ENCODE peak calls at places on chromosomes 4 and X, in six cellular contexts. One of them, this sample, is unnamed.
A peak's percentile ranks its signal among the peaks of the same experiment; 100 is the strongest.

GRCh38 chrX:2410279-2411020 is 90.3 kb downstream of the DHRSX start:
- DNase-seq in fibroblast of mammary gland: no peak
- DNase-seq in bronchial epithelial cell: peak; percentile 31
- DNase-seq in right cardiac atrium: no peak
- DNase-seq in CD4-positive, CD25-positive, alpha-beta regulatory T cell: no peak
- DNase-seq in skeletal muscle cell: no peak
- DNase-seq in this sample: no peak

GRCh38 chrX:13078739-13079444 is 34.5 kb upstream of the FAM9C start:
- DNase-seq in CD4-positive, CD25-positive, alpha-beta regulatory T cell: no peak
- DNase-seq in right cardiac atrium: peak; percentile 69
- DNase-seq in skeletal muscle cell: peak; percentile 78
- DNase-seq in fibroblast of mammary gland: peak; percentile 90
- DNase-seq in bronchial epithelial cell: no peak
- DNase-seq in this sample: peak; percentile 68

GRCh38 chr4:84279678-84280077 is 219.4 kb downstream of the NKX6-1 start:
- DNase-seq in bronchial epithelial cell: peak; percentile 3
- DNase-seq in skeletal muscle cell: no peak
- DNase-seq in CD4-positive, CD25-positive, alpha-beta regulatory T cell: no peak
- DNase-seq in right cardiac atrium: no peak
- DNase-seq in fibroblast of mammary gland: no peak
- DNase-seq in this sample: no peak

GRCh38 chr4:147707892-147708672 is 23.8 kb upstream of the ARHGAP10 start:
- DNase-seq in right cardiac atrium: no peak
- DNase-seq in bronchial epithelial cell: peak; percentile 56
- DNase-seq in skeletal muscle cell: no peak
- DNase-seq in fibroblast of mammary gland: peak; percentile 63
- DNase-seq in CD4-positive, CD25-positive, alpha-beta regulatory T cell: peak; percentile 56
- DNase-seq in this sample: no peak

GRCh38 chr4:76494243-76494642 is 59.2 kb downstream of the SHROOM3 start:
- DNase-seq in bronchial epithelial cell: no peak
- DNase-seq in right cardiac atrium: no peak
- DNase-seq in fibroblast of mammary gland: no peak
- DNase-seq in skeletal muscle cell: no peak
- DNase-seq in CD4-positive, CD25-positive, alpha-beta regulatory T cell: no peak
- DNase-seq in this sample: no peak

GRCh38 chrX:8323356-8323755 is 141.3 kb upstream of the VCX3B start:
- DNase-seq in CD4-positive, CD25-positive, alpha-beta regulatory T cell: no peak
- DNase-seq in right cardiac atrium: no peak
- DNase-seq in bronchial epithelial cell: no peak
- DNase-seq in fibroblast of mammary gland: no peak
- DNase-seq in skeletal muscle cell: no peak
- DNase-seq in this sample: no peak

GRCh38 chr4:121711263-121712000 is 14.7 kb upstream of the ANXA5 start:
- DNase-seq in CD4-positive, CD25-positive, alpha-beta regulatory T cell: no peak
- DNase-seq in skeletal muscle cell: peak; percentile 98
- DNase-seq in fibroblast of mammary gland: peak; percentile 95
- DNase-seq in right cardiac atrium: peak; percentile 93
- DNase-seq in bronchial epithelial cell: peak; percentile 84
- DNase-seq in this sample: peak; percentile 81

GRCh38 chrX:44569122-44569521 is 26.5 kb upstream of the FUNDC1 start:
- DNase-seq in right cardiac atrium: no peak
- DNase-seq in bronchial epithelial cell: no peak
- DNase-seq in fibroblast of mammary gland: peak; percentile 20
- DNase-seq in skeletal muscle cell: no peak
- DNase-seq in CD4-positive, CD25-positive, alpha-beta regulatory T cell: no peak
- DNase-seq in this sample: no peak

GRCh38 chr4:177251237-177251636 is 58.4 kb upstream of the NEIL3 start:
- DNase-seq in fibroblast of mammary gland: no peak
- DNase-seq in right cardiac atrium: no peak
- DNase-seq in skeletal muscle cell: no peak
- DNase-seq in bronchial epithelial cell: no peak
- DNase-seq in CD4-positive, CD25-positive, alpha-beta regulatory T cell: peak; percentile 83
- DNase-seq in this sample: no peak

GRCh38 chr4:172619798-172620197 is 548.8 kb upstream of the GALNT7 start:
- DNase-seq in CD4-positive, CD25-positive, alpha-beta regulatory T cell: no peak
- DNase-seq in skeletal muscle cell: no peak
- DNase-seq in bronchial epithelial cell: no peak
- DNase-seq in right cardiac atrium: no peak
- DNase-seq in fibroblast of mammary gland: no peak
- DNase-seq in this sample: no peak

DNA sequence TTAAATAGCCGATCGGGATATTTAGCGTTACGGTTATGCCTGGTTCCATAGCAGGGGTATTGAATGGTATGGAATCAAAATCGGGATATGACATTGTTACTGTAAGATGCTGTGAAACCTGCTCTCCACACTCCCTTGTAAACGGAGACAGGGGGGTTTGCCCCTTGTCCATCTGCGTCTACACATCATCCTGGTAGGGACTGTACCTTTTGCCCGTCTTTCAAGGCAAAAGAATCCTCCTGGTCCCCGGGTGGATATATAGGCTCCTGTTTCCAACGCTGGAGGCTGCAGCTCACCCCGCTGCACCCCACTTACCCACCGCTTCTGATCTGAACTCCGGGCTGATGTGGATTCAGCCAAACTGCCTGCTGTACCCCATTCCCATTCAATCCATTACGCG is 189.1 kb downstream of the SHOX start:
- DNase-seq in bronchial epithelial cell: no peak
- DNase-seq in CD4-positive, CD25-positive, alpha-beta regulatory T cell: no peak
- DNase-seq in skeletal muscle cell: no peak
- DNase-seq in right cardiac atrium: no peak
- DNase-seq in fibroblast of mammary gland: no peak
- DNase-seq in this sample: no peak
- H3K4me3 ChIP-seq in bronchial epithelial cell: no peak overlapping the region
- H3K4me3 ChIP-seq in CD4-positive, CD25-positive, alpha-beta regulatory T cell: no peak overlapping the region
- H3K4me3 ChIP-seq in skeletal muscle cell: no peak overlapping the region
- H3K4me3 ChIP-seq in right cardiac atrium: no peak overlapping the region
- H3K4me3 ChIP-seq in fibroblast of mammary gland: no peak overlapping the region
- H3K4me3 ChIP-seq in this sample: no peak overlapping the region

DNA sequence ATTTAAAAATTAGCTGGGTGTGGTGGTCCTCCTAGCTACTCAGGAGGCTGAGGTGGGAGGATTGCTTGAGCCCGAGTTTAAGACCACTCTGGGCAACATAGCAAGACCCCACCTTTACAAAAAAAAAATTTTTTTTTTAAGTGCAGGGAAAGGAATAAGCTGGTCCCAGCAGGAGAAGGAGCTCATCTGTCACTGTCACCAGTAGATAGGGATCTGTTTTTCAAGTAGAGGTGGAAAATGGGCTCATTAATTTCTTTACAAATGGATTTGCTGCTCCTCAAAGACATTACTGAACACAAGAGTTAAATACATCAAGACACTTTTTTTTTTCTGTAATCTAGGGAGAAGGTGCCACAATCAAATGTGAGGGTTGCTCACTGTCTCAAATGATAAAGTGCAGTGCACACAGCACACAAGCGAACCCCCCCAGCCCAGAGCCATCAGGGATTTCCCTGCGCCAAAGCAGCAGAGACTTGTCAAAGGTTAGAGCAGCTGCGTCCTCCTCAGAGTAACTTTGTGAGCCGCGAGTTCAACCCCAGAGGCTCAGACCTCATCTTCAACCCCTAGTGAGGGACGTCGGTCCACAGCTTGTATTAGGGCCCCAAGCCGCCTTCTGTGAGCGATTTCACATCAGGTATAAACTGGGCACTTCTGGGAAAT is 14.3 kb upstream of the MTNR1A start:
- DNase-seq in fibroblast of mammary gland: no peak
- DNase-seq in skeletal muscle cell: no peak
- DNase-seq in bronchial epithelial cell: no peak
- DNase-seq in CD4-positive, CD25-positive, alpha-beta regulatory T cell: no peak
- DNase-seq in right cardiac atrium: no peak
- DNase-seq in this sample: no peak
- H3K4me3 ChIP-seq in fibroblast of mammary gland: peak overlapping the region; percentile 10
- H3K4me3 ChIP-seq in skeletal muscle cell: peak overlapping the region; percentile 33
- H3K4me3 ChIP-seq in bronchial epithelial cell: no peak overlapping the region
- H3K4me3 ChIP-seq in CD4-positive, CD25-positive, alpha-beta regulatory T cell: no peak overlapping the region
- H3K4me3 ChIP-seq in right cardiac atrium: peak overlapping the region; percentile 33
- H3K4me3 ChIP-seq in this sample: no peak overlapping the region

GRCh38 chrX:102768984-102769761 is 48.6 kb downstream of the GPRASP3 start:
- DNase-seq in fibroblast of mammary gland: peak; percentile 90
- DNase-seq in skeletal muscle cell: peak; percentile 39
- DNase-seq in CD4-positive, CD25-positive, alpha-beta regulatory T cell: peak; percentile 89
- DNase-seq in bronchial epithelial cell: peak; percentile 79
- DNase-seq in right cardiac atrium: peak; percentile 79
- DNase-seq in this sample: no peak
- H3K4me3 ChIP-seq in fibroblast of mammary gland: peak overlapping the region; percentile 75
- H3K4me3 ChIP-seq in skeletal muscle cell: peak overlapping the region; percentile 68
- H3K4me3 ChIP-seq in CD4-positive, CD25-positive, alpha-beta regulatory T cell: peak overlapping the region; percentile 88
- H3K4me3 ChIP-seq in bronchial epithelial cell: peak overlapping the region; percentile 68
- H3K4me3 ChIP-seq in right cardiac atrium: peak overlapping the region; percentile 83
- H3K4me3 ChIP-seq in this sample: peak overlapping the region; percentile 71

GRCh38 chr4:123506311-123506685 is 109.7 kb downstream of the SPRY1 start:
- DNase-seq in bronchial epithelial cell: no peak
- DNase-seq in skeletal muscle cell: no peak
- DNase-seq in right cardiac atrium: no peak
- DNase-seq in fibroblast of mammary gland: no peak
- DNase-seq in CD4-positive, CD25-positive, alpha-beta regulatory T cell: no peak
- DNase-seq in this sample: no peak
- H3K4me3 ChIP-seq in bronchial epithelial cell: peak overlapping the region; percentile 56
- H3K4me3 ChIP-seq in skeletal muscle cell: peak overlapping the region; percentile 57
- H3K4me3 ChIP-seq in right cardiac atrium: peak overlapping the region; percentile 66
- H3K4me3 ChIP-seq in fibroblast of mammary gland: peak overlapping the region; percentile 62
- H3K4me3 ChIP-seq in CD4-positive, CD25-positive, alpha-beta regulatory T cell: no peak overlapping the region
- H3K4me3 ChIP-seq in this sample: no peak overlapping the region

DNA sequence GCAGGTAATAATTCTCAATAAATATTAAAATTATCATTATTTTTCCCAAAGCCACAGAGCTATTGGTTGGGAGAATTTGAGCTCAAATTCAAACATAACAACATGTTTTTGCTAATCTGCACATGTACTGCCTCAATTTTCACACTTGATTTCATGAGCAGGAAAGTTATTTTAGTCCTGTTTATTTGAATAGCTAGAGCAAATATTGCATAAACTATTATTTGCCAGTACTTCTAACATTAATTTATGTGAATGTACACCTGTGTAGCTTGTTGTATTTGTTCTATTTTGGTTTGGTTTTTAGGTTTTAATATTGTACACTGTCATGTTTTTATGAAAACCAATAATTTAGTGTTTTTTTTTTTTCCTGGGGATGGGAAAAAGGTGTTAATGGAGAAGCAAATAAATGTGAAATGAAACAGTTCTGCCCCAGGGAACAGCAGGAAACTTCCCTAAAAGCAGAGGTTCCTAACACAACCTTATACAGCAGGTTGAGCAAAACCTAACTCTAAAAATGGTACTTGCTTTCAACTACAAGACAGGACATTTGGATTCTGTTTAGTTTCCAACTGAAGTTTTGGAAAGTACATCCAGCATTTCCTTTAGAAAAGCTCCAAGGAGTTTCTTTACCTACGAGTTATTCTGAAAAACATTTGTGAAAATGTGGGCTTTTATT is 99.4 kb downstream of the SYNPO2 start:
- DNase-seq in right cardiac atrium: no peak
- DNase-seq in skeletal muscle cell: no peak
- DNase-seq in CD4-positive, CD25-positive, alpha-beta regulatory T cell: no peak
- DNase-seq in fibroblast of mammary gland: no peak
- DNase-seq in bronchial epithelial cell: no peak
- DNase-seq in this sample: no peak
- H3K4me3 ChIP-seq in right cardiac atrium: no peak overlapping the region
- H3K4me3 ChIP-seq in skeletal muscle cell: no peak overlapping the region
- H3K4me3 ChIP-seq in CD4-positive, CD25-positive, alpha-beta regulatory T cell: no peak overlapping the region
- H3K4me3 ChIP-seq in fibroblast of mammary gland: no peak overlapping the region
- H3K4me3 ChIP-seq in bronchial epithelial cell: no peak overlapping the region
- H3K4me3 ChIP-seq in this sample: no peak overlapping the region